ENCODE peak calls at places on chromosomes 5 and 9, in four cellular contexts. Y, G, N and Z are unnamed samples.
A peak's percentile ranks its signal among the peaks of the same experiment; 100 is the strongest.

GRCh38 chr9:125467341-125467740 is 205.7 kb downstream of the GAPVD1 start:
- DNase-seq in Y (no peak), G (no peak), N (no peak), Z (no peak)

GRCh38 chr5:43033845-43034590 is 6.1 kb downstream of the ANXA2R start:
- DNase-seq in Y (no peak), G (no peak), N (no peak), Z (no peak)

GRCh38 chr9:78053627-78054026 is 22.0 kb upstream of the GNAQ start:
- DNase-seq in Y (no peak), G (no peak), N (no peak), Z (no peak)

GRCh38 chr5:134020188-134020587 is 15.4 kb upstream of the VDAC1 start:
- DNase-seq in Y (no peak), G (no peak), N (no peak), Z (no peak)

GRCh38 chr9:76580832-76581231 is 121.8 kb downstream of the GCNT1 start:
- DNase-seq in Y (no peak), G (no peak), N (no peak), Z (no peak)

GRCh38 chr5:151150484-151151262 is 6.9 kb downstream of the ANXA6 start:
- DNase-seq in Y (peak; percentile 70), G (no peak), N (no peak), Z (peak; percentile 62)

GRCh38 chr9:27377147-27377807 is 80.3 kb upstream of the EQTN start:
- DNase-seq in Y (no peak), G (no peak), N (no peak), Z (no peak)

GRCh38 chr5:150783422-150783928 is 4.9 kb downstream of the SMIM3 start:
- DNase-seq in Y (peak; percentile 73), G (no peak), N (peak; percentile 34), Z (no peak)

GRCh38 chr9:88938181-88938580 is 53.1 kb upstream of the S1PR3 start:
- DNase-seq in Y (no peak), G (no peak), N (no peak), Z (no peak)

GRCh38 chr5:55160493-55161209 is 680 bp downstream of the GPX8 start:
- DNase-seq in Y (no peak), G (peak; percentile 79), N (peak; percentile 64), Z (no peak)

GRCh38 chr9:83959061-83959460 is 21.0 kb downstream of the HNRNPK start:
- DNase-seq in Y (no peak), G (no peak), N (no peak), Z (no peak)

GRCh38 chr9:94140791-94141790 is 56.8 kb downstream of the PTPDC1 start:
- DNase-seq in Y (no peak), G (no peak), N (no peak), Z (no peak)

GRCh38 chr9:26163931-26164330 is 485.7 kb upstream of the TUSC1 start:
- DNase-seq in Y (no peak), G (no peak), N (no peak), Z (no peak)

GRCh38 chr5:52804978-52805377 is 17.3 kb downstream of the ITGA1 start:
- DNase-seq in Y (no peak), G (no peak), N (no peak), Z (no peak)